ENCODE peak calls at places on chromosomes 3 and 15, in nine cellular contexts. C, E, I, T, U, W, A, P and R are unnamed samples.
A peak's percentile ranks its signal among the peaks of the same experiment; 100 is the strongest.

GRCh38 chr3:32401541-32402052 is 9.9 kb downstream of the CMTM7 start:
- DNase-seq in C (peak; percentile 74), I (peak; percentile 78), U (peak; percentile 84), T (peak; percentile 56), A (peak; percentile 72), E (peak; percentile 55), W (peak; percentile 51), P (peak; percentile 84), R (peak; percentile 40)

GRCh38 chr3:194100856-194101390 is 35.0 kb upstream of the HES1 start:
- DNase-seq in E (peak; percentile 91), U (no peak), C (no peak), A (no peak), I (no peak), T (no peak), P (peak; percentile 70), W (no peak), R (no peak)

GRCh38 chr3:195774917-195775316 is 36.8 kb downstream of the MUC4 start:
- DNase-seq in E (no peak), C (no peak), T (peak; percentile 12), U (no peak), I (peak; percentile 52), A (peak; percentile 46), P (no peak), W (peak; percentile 53), R (no peak)

GRCh38 chr3:12356996-12357395 is 68.1 kb downstream of the PPARG start:
- DNase-seq in W (no peak), P (no peak), C (peak; percentile 42), I (no peak), E (no peak), A (no peak), U (no peak), T (no peak), R (no peak)

GRCh38 chr3:115652738-115653137 is 29.4 kb downstream of the GAP43 start:
- DNase-seq in P (peak; percentile 20), U (no peak), I (no peak), A (no peak), W (no peak), E (no peak), C (no peak), T (no peak), R (no peak)

GRCh38 chr15:82986442-82986780 is 401 bp downstream of the RAMAC start:
- DNase-seq in U (no peak), P (peak; percentile 37), A (peak; percentile 36), C (no peak), I (peak; percentile 37), T (no peak), E (peak; percentile 44), W (no peak), R (no peak)

GRCh38 chr3:117920240-117920923 is 1114.3 kb downstream of the IGSF11 start:
- DNase-seq in U (no peak), A (no peak), E (no peak), W (no peak), I (no peak), T (no peak), P (no peak), C (no peak), R (peak; percentile 39)

GRCh38 chr3:56025316-56025715 is 443.0 kb downstream of the ERC2 start:
- DNase-seq in U (no peak), C (no peak), W (no peak), E (no peak), A (no peak), T (no peak), P (no peak), I (no peak), R (no peak)

GRCh38 chr3:140152851-140153640 is 218.1 kb downstream of the CLSTN2 start:
- DNase-seq in W (no peak), U (peak; percentile 82), A (no peak), P (no peak), T (no peak), E (peak; percentile 18), I (no peak), C (no peak), R (no peak)

GRCh38 chr3:151210676-151211381 is 7.8 kb upstream of the GPR171 start:
- DNase-seq in P (peak; percentile 7), U (no peak), C (peak; percentile 15), W (no peak), I (no peak), E (peak; percentile 32), T (no peak), A (peak; percentile 33), R (no peak)

GRCh38 chr3:44992555-44993470 is 16.8 kb downstream of the EXOSC7 start:
- DNase-seq in U (no peak), W (peak; percentile 37), E (no peak), T (no peak), C (peak; percentile 20), P (peak; percentile 13), A (peak; percentile 19), I (peak; percentile 34), R (no peak)

GRCh38 chr15:80985976-80986375 is 3.6 kb downstream of the MESD start:
- DNase-seq in C (no peak), W (no peak), E (no peak), A (no peak), U (no peak), I (no peak), T (no peak), P (no peak), R (no peak)

GRCh38 chr3:50340404-50341329 is at the start of gene RASSF1:
- DNase-seq in P (peak; percentile 52), W (no peak), I (peak; percentile 87), T (peak; percentile 48), U (peak; percentile 71), E (peak; percentile 92), A (peak; percentile 57), C (peak; percentile 95), R (no peak)

GRCh38 chr3:129708328-129708861 is 101.9 kb upstream of the PLXND1 start:
- DNase-seq in I (no peak), C (no peak), W (no peak), U (no peak), E (no peak), T (peak; percentile 63), A (no peak), P (no peak), R (no peak)

GRCh38 chr15:61829514-61829889 is 230.7 kb downstream of the VPS13C start:
- DNase-seq in E (no peak), P (no peak), W (no peak), U (no peak), I (no peak), A (no peak), T (no peak), C (no peak), R (no peak)

GRCh38 chr15:39851505-39852082 is 68.5 kb downstream of the GPR176 start:
- DNase-seq in U (no peak), A (peak; percentile 79), C (no peak), E (no peak), P (no peak), T (peak; percentile 32), W (peak; percentile 3), I (no peak), R (no peak)

GRCh38 chr3:137409584-137409983 is 354.5 kb upstream of the SOX14 start:
- DNase-seq in W (no peak), U (no peak), T (no peak), C (no peak), I (no peak), P (no peak), E (peak; percentile 18), A (no peak), R (no peak)
- TF ChIP-seq CTCF in W (no peak), U (no peak), T (peak; percentile 7), C (no peak), I (no peak), P (peak; percentile 64), E (peak; percentile 9), A (no peak), R (no peak)

GRCh38 chr3:142861926-142862325 is 27.0 kb downstream of the PCOLCE2 start:
- DNase-seq in W (no peak), U (no peak), A (no peak), E (no peak), P (no peak), I (no peak), T (no peak), C (no peak), R (no peak)

GRCh38 chr3:142852009-142852408 is 36.9 kb downstream of the PCOLCE2 start:
- DNase-seq in T (no peak), C (no peak), I (no peak), A (no peak), E (peak; percentile 8), P (no peak), W (no peak), U (no peak), R (no peak)

GRCh38 chr3:142853270-142854163 is 35.4 kb downstream of the PCOLCE2 start:
- DNase-seq in A (peak; percentile 58), I (no peak), E (no peak), T (peak; percentile 26), W (no peak), P (no peak), C (no peak), U (no peak), R (no peak)

GRCh38 chr3:142858043-142858442 is 30.8 kb downstream of the PCOLCE2 start:
- DNase-seq in E (no peak), T (no peak), U (no peak), I (no peak), P (no peak), C (no peak), W (no peak), A (no peak), R (no peak)

DNA sequence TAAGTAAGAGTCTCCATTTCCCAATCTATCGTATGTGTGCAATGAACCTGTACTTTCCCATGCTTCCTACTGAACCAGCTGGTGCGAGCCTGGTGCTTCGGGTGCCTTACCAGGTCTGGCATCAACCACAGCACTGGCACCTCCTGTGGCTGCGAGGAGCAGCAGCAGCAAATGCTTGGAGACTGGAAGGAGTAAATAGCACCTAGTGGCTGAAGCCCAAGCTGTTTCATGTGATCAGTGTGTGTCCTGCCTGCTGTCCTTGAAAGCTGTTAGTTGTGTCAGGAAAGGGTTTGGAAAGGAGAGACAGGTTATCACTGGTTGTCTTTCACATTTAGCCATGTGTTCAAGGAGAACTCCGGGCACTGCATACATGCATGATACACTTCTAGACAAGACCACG is 31.8 kb downstream of the PCOLCE2 start:
- DNase-seq in A (no peak), U (no peak), P (peak; percentile 2), T (peak; percentile 38), W (no peak), E (peak; percentile 16), I (no peak), C (peak; percentile 24), R (no peak)
- TF ChIP-seq CTCF in A (no peak), U (no peak), P (peak; percentile 37), T (peak; percentile 38), W (no peak), E (no peak), I (no peak), C (no peak), R (no peak)

GRCh38 chr15:69979269-69979668 is 118.4 kb downstream of the TLE3 start:
- DNase-seq in P (peak; percentile 80), E (peak; percentile 81), T (no peak), U (no peak), A (no peak), I (peak; percentile 26), W (no peak), C (no peak), R (no peak)
- TF ChIP-seq CTCF in P (peak; percentile 79), E (peak; percentile 58), T (no peak), U (no peak), A (no peak), I (no peak), W (no peak), C (no peak), R (no peak)

DNA sequence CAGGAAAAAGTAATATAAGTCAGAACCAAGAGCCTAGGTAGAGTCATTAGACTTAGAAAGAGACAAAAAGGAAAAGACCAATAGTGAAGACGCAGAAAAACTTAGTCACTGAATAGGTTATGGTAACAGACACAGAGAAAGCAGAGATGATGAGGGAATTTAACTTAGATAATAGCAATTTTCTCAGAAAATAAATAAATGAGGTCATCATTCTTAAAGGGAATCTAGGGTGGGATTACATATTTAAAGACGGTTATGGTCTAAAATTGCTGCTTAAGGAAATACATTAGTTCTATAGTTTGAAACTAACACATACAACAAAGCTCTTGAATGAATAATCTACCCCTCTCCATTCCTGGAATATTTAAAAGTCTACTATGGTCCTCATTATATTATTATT is 59.4 kb downstream of the UBR1 start:
- DNase-seq in E (no peak), W (no peak), C (no peak), A (no peak), U (no peak), I (no peak), T (no peak), P (no peak), R (no peak)
- TF ChIP-seq CTCF in E (no peak), W (no peak), C (no peak), A (no peak), U (no peak), I (no peak), T (no peak), P (no peak), R (no peak)